ENCODE peak calls at places on chromosomes 13 and 19, in eight cellular contexts. M is colonic mucosa, T is thoracic aorta, E is psoas muscle, J is fibroblast of lung, A is prostate gland, L is uterus, Q is cardiac muscle cell. Y is an unnamed sample.

GRCh38 chr13:44068737-44069136 is 189.0 kb downstream of the LACC1 start:
- DNase-seq in T (no peak), Q (no peak), J (peak; percentile 71), L (no peak), E (no peak), M (no peak), A (no peak), Y (no peak)

GRCh38 chr19:16896098-16896912 is 7.5 kb downstream of the F2RL3 start:
- DNase-seq in J (no peak), E (no peak), M (peak; percentile 27), L (no peak), Q (peak; percentile 57), A (no peak), T (no peak), Y (no peak)

GRCh38 chr19:2166741-2167738 is 3.3 kb downstream of the DOT1L start:
- DNase-seq in J (peak; percentile 73), A (peak; percentile 90), L (peak; percentile 81), Q (no peak), M (peak; percentile 85), E (peak; percentile 90), T (peak; percentile 75), Y (peak; percentile 92)

GRCh38 chr13:30276178-30276577 is 31.2 kb downstream of the KATNAL1 start:
- DNase-seq in M (no peak), J (no peak), L (no peak), T (no peak), E (no peak), Q (no peak), A (no peak), Y (no peak)

GRCh38 chr13:104015646-104016396 is 949.6 kb upstream of the SLC10A2 start:
- DNase-seq in E (no peak), J (peak; percentile 88), T (no peak), A (no peak), L (no peak), Q (no peak), M (no peak), Y (no peak)

GRCh38 chr19:33621811-33622504 is at the start of gene CHST8:
- DNase-seq in A (peak; percentile 49), L (peak; percentile 17), E (peak; percentile 43), T (no peak), M (peak; percentile 47), J (no peak), Q (peak; percentile 80), Y (peak; percentile 77)

GRCh38 chr19:47704024-47704423 is 9.2 kb upstream of the EHD2 start:
- DNase-seq in A (no peak), Q (no peak), T (no peak), M (no peak), L (no peak), E (no peak), J (peak; percentile 94), Y (no peak)

GRCh38 chr13:31036717-31037116 is 104.3 kb downstream of the TEX26 start:
- DNase-seq in L (no peak), A (no peak), J (no peak), M (no peak), Q (no peak), E (no peak), T (no peak), Y (no peak)

GRCh38 chr13:108086678-108087077 is 128.7 kb downstream of the LIG4 start:
- DNase-seq in M (no peak), A (no peak), E (no peak), L (no peak), Q (no peak), T (no peak), J (peak; percentile 0), Y (no peak)

GRCh38 chr13:51800456-51800855 is 3.5 kb downstream of the DHRS12 start:
- DNase-seq in J (no peak), Q (no peak), A (no peak), E (no peak), M (no peak), L (no peak), T (no peak), Y (no peak)

GRCh38 chr13:113078895-113079720 is 26.5 kb upstream of the F7 start:
- DNase-seq in L (no peak), M (no peak), T (no peak), A (no peak), E (no peak), J (peak; percentile 19), Q (no peak), Y (peak; percentile 20)

GRCh38 chr13:47066261-47066660 is 169.4 kb upstream of the HTR2A start:
- DNase-seq in A (no peak), J (no peak), M (no peak), T (no peak), L (no peak), Q (no peak), E (no peak), Y (no peak)

GRCh38 chr13:71316964-71317363 is 550.0 kb downstream of the DACH1 start:
- DNase-seq in L (no peak), E (no peak), T (no peak), A (no peak), Q (no peak), J (no peak), M (no peak), Y (no peak)

GRCh38 chr13:71320452-71320851 is 546.6 kb downstream of the DACH1 start:
- DNase-seq in M (peak; percentile 20), A (no peak), J (peak; percentile 49), E (no peak), Q (peak; percentile 18), L (no peak), T (no peak), Y (no peak)
- TF ChIP-seq CTCF in M (peak; percentile 45), A (no peak), J (peak; percentile 41), E (peak; percentile 8), Q (peak; percentile 56), L (no peak), T (no peak), Y (no peak)

GRCh38 chr13:66313408-66313807 is 916.7 kb downstream of the PCDH9 start:
- DNase-seq in Q (no peak), E (no peak), L (no peak), M (no peak), T (no peak), A (no peak), J (peak; percentile 26), Y (no peak)

GRCh38 chr13:66312312-66313087 is 917.6 kb downstream of the PCDH9 start:
- DNase-seq in M (peak; percentile 61), L (no peak), T (no peak), J (peak; percentile 79), A (peak; percentile 68), Q (no peak), E (no peak), Y (no peak)
- H3K27ac ChIP-seq in M (no peak overlapping the region), L (no peak overlapping the region), T (no peak overlapping the region), J (no peak overlapping the region), A (no peak overlapping the region), Q (no peak overlapping the region), E (no peak overlapping the region), Y (no peak overlapping the region)

DNA sequence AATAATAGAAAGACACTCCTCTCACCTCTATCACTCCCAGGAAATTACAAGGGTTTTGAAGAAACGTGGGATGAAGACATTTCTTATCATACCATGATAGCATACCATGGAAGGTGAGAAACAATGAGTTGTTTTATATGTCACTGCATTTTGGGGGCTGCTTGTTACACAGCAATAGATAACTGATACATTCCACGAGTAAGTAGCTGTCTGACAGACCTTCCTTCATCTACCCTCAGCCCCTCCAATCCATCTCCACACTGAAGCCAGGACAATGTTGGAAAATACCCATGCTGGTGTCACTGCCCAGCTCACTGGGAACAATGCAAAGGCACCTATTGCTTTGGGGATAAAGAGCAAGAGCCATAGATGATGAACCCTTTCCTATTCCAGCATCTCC is 68.9 kb upstream of the USP29 start:
- DNase-seq in T (no peak), L (no peak), M (no peak), J (no peak), A (no peak), Q (no peak), E (no peak), Y (no peak)
- H3K9me3 ChIP-seq in T (no peaks in the 10 kb centered on the region), L (no peaks in the 10 kb centered on the region), M (no peaks in the 10 kb centered on the region), J (no peaks in the 10 kb centered on the region), A (no peaks in the 10 kb centered on the region), Q (no peaks in the 10 kb centered on the region), E (peaks cover 12% of the 10 kb centered on the region), Y (no peaks in the 10 kb centered on the region)

DNA sequence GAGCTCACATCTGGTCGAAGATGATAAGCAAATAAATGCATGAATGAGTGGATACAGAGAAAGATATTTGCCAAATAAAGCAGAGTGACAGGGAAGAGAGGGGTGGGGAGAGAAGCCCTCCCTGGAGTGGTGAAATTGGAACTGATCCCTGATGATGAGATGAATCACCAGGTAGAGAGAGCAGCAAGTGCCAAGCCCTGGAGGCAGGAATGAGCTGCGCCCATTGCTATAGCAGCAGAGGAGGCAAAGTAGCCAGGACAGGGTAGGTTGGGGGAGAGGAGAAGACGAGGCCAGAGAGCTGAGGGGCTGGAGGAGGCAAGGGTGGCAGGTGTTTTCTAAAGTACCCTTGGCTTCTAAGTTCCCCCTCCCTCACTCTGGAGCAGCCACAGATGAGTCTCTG is 13.7 kb downstream of the FXYD5 start:
- DNase-seq in A (no peak), L (no peak), E (no peak), T (no peak), M (no peak), J (no peak), Q (no peak), Y (no peak)
- TF ChIP-seq CTCF in A (peak; percentile 36), L (no peak), E (no peak), T (no peak), M (no peak), J (no peak), Q (no peak), Y (no peak)

GRCh38 chr13:23655321-23655720 is 85.1 kb downstream of the TNFRSF19 start:
- DNase-seq in J (no peak), Q (no peak), T (no peak), M (no peak), E (no peak), L (no peak), A (no peak), Y (no peak)
- H3K27ac ChIP-seq in J (peak overlapping the region; percentile 3), Q (no peak overlapping the region), T (no peak overlapping the region), M (no peak overlapping the region), E (no peak overlapping the region), L (no peak overlapping the region), A (no peak overlapping the region), Y (peak overlapping the region; percentile 74)

Y was measured in heart left ventricle.